ENCODE peak calls at places on chromosomes 12 and 14, in seven cellular contexts. N, B, Q, W, Y, M and E are unnamed samples.
A peak's percentile ranks its signal among the peaks of the same experiment; 100 is the strongest.

GRCh38 chr14:54498579-54498978 is 9.8 kb upstream of the GMFB start:
- DNase-seq in Q (no peak), W (no peak), M (no peak), N (no peak), B (no peak), Y (no peak), E (no peak)

GRCh38 chr12:55607821-55608602 is 28.7 kb upstream of the OR10P1 start:
- DNase-seq in B (no peak), Q (no peak), W (no peak), Y (no peak), M (no peak), N (no peak), E (no peak)

GRCh38 chr12:6914246-6914947 is at the start of gene ENO2:
- DNase-seq in Q (peak; percentile 91), B (no peak), W (peak; percentile 77), Y (no peak), N (peak; percentile 87), M (peak; percentile 80), E (peak; percentile 89)

GRCh38 chr14:90795744-90796143 is 20.5 kb downstream of the TTC7B start:
- DNase-seq in M (no peak), N (no peak), W (no peak), Y (no peak), B (no peak), Q (peak; percentile 70), E (no peak)

GRCh38 chr12:450438-450837 is 9.3 kb upstream of the B4GALNT3 start:
- DNase-seq in Q (no peak), W (no peak), N (no peak), B (no peak), Y (no peak), M (no peak), E (no peak)

GRCh38 chr12:49540229-49541139 is 1.7 kb downstream of the KCNH3 start:
- DNase-seq in N (no peak), Q (peak; percentile 44), B (no peak), Y (no peak), M (no peak), W (no peak), E (no peak)

GRCh38 chr12:1793426-1794210 is 26.7 kb upstream of the LRTM2 start:
- DNase-seq in B (no peak), W (no peak), Q (peak; percentile 5), M (no peak), N (no peak), Y (peak; percentile 77), E (no peak)

GRCh38 chr12:59046763-59047534 is 126.6 kb upstream of the LRIG3 start:
- DNase-seq in M (no peak), N (no peak), Y (no peak), Q (peak; percentile 11), W (no peak), B (no peak), E (no peak)

GRCh38 chr14:20327005-20327869 is 5.8 kb downstream of the CCNB1IP1 start:
- DNase-seq in N (peak; percentile 60), W (no peak), Y (no peak), Q (peak; percentile 55), M (peak; percentile 70), B (no peak), E (no peak)

DNA sequence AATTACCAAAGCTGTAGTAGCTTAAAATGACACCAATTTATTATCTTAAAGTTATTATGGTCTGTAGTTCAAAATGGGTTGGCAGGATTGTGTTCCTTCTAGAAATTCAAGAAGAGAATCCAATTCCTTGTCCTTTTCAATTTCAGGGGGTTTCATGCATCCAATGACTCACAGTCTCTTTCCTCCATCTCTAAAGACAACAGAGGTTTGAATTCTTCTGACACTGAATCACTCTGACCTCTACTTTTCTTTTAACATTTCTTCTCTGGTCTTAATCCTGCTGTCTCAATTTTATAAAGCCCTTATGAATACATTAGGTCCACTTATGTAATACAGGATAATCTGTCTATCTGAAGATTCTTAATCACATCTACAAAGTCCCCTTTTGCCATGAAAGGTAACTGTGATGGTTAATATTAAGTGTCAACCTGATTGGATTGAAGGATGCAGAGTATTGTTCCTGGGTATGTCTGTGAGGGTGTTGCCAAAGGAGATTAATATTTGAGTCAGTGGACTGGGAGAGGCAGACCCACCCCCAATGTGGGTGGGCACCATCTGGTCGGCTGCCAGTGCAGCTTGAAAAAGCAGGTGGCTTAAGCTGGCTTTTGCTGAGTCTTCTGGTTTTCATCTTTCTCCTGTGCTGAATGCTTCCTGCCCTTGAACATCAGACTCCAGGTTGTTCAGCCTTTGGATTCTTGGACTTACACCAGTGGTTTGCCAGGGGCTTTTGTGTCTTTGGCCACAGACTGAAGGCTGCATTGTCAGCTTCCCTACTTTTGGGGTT is 243.0 kb downstream of the ATXN7L3B start:
- DNase-seq in B (no peak), Q (no peak), N (no peak), W (no peak), M (no peak), Y (no peak), E (no peak)
- H3K27ac ChIP-seq in B (no peak overlapping the region), Q (peak overlapping the region; percentile 73), N (no peak overlapping the region), W (no peak overlapping the region), M (no peak overlapping the region), Y (no peak overlapping the region), E (no peak overlapping the region)

DNA sequence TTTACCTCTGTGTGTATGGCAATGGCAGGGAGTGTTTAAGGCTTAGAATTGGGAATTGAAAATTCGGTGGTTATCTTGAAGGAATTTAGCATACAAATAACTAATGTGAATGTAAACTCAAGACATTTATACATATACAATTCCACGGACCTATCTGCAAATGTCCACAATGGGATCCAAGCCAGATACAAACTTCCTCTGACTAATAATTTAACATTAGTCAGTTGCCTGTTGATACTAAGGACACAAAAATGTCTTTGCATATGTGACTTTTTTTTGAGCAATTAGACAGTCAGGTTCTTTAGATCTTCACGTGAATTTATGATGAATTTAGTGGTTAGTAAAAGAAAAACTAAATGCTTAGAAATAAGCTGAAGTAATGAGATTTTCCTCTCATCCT is 40.5 kb downstream of the ESR2 start:
- DNase-seq in Q (no peak), W (no peak), Y (no peak), N (no peak), B (no peak), M (no peak), E (no peak)
- H3K27ac ChIP-seq in Q (no peak overlapping the region), W (no peak overlapping the region), Y (no peak overlapping the region), N (no peak overlapping the region), B (no peak overlapping the region), M (no peak overlapping the region), E (no peak overlapping the region)

DNA sequence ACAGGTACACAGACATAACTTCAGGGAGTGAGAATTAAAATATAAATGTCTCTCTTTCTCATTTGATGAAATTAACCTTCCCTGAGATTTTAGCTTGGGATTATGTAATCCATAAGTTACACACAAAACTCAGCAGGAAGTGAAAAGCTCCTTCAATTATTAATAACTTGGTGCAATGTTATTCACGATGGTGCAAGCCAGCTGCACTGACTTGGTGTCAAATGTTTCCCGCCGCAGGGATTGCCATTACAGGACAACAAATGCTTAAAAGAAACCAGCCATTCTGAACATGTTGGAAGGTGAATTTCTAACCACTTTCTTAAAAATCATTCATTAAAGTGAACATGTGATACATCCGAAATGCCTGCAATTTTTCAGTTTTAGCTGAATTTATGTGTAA is 250.4 kb downstream of the FOXN3 start:
- DNase-seq in Y (no peak), Q (no peak), W (no peak), N (no peak), B (no peak), M (no peak), E (no peak)
- H3K27ac ChIP-seq in Y (no peak overlapping the region), Q (no peak overlapping the region), W (no peak overlapping the region), N (no peak overlapping the region), B (no peak overlapping the region), M (no peak overlapping the region), E (no peak overlapping the region)

DNA sequence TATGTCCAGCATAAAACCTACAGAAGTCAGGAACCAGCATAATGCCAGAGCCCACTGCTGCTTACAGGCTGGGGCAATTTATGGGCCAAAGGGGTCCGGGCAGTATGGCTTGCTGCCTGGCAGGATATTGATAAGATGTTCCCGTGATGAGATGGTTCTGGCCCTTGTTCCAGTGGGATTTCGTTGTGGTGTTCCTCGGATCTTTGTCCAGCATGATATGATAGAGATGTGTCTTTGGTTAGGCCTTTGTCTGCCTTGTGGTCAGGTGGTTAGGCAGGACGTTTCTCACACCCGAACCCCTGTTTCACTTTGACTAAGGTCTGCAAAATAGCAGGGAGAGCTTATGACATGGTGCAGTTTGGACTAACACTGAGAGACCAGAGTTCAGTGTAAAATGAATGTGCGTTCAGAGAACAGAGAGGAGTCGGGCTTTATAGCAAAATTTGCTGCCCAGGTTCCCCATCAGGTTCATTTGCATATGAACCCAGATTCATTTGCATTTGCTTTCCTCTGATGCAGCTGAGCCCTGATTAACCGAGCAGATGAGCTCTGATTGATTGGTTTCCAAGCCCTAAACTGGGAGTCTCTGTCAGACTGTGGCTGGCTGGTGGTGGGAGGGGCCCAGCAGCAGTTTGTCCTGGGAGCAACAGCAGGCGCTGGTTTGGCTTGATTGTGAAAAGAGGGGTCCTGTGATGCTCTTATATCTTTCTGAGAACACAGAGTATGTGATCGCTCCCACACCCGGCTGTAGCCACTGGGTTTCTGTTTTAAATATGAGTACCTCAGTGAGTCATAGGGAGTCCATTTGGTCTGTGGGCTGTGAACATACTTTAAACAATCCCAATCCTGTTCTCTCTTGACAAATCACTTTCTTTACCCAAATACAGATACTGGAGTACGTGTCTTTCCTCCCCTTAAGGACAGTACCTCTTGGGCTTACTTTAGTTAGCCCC is 156.3 kb upstream of the PZP start:
- DNase-seq in N (peak; percentile 19), Y (peak; percentile 81), W (no peak), M (no peak), B (no peak), Q (no peak), E (no peak)
- H3K27ac ChIP-seq in N (no peak overlapping the region), Y (no peak overlapping the region), W (no peak overlapping the region), M (no peak overlapping the region), B (no peak overlapping the region), Q (no peak overlapping the region), E (no peak overlapping the region)

GRCh38 chr12:70842942-70843341 is 77.6 kb downstream of the PTPRR start:
- DNase-seq in M (no peak), W (no peak), Y (no peak), N (no peak), Q (no peak), B (no peak), E (no peak)

GRCh38 chr12:70843363-70843762 is 77.2 kb downstream of the PTPRR start:
- DNase-seq in W (no peak), N (no peak), M (no peak), B (no peak), Q (no peak), Y (no peak), E (no peak)

GRCh38 chr12:70840966-70841365 is 79.6 kb downstream of the PTPRR start:
- DNase-seq in W (no peak), B (no peak), N (no peak), Y (no peak), M (no peak), Q (no peak), E (no peak)

GRCh38 chr12:70839544-70839943 is 81.0 kb downstream of the PTPRR start:
- DNase-seq in B (no peak), Q (no peak), W (no peak), N (no peak), M (no peak), Y (no peak), E (no peak)

DNA sequence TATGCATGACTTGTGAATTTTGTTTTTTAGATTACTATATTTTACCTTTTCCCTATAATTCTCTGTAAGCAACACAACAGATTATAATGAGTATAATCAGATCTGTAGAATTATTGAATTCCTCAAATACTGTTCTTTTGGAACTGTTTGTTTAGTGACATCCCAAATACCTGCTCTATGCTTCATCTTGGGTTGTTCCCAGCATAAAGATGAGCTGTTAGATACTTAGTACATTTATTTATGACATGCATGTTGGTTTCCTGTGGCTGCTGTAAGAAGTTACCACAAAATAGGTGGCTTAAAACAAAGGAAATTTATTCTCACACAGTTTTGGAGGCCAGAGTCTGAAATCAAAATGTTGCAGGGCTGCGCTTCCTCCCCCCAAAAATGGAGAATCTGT is 78.4 kb downstream of the PTPRR start:
- DNase-seq in Y (no peak), M (no peak), W (no peak), Q (no peak), N (no peak), B (no peak), E (no peak)
- H3K27ac ChIP-seq in Y (no peak overlapping the region), M (no peak overlapping the region), W (no peak overlapping the region), Q (no peak overlapping the region), N (no peak overlapping the region), B (no peak overlapping the region), E (no peak overlapping the region)

GRCh38 chr12:113062502-113063395 is 6.2 kb downstream of the DTX1 start:
- DNase-seq in N (no peak), Y (no peak), Q (peak; percentile 23), W (no peak), B (no peak), M (no peak), E (no peak)
- H3K27ac ChIP-seq in N (no peak overlapping the region), Y (no peak overlapping the region), Q (no peak overlapping the region), W (no peak overlapping the region), B (no peak overlapping the region), M (no peak overlapping the region), E (no peak overlapping the region)